ENCODE peak calls at places on chromosomes 11 and 22, in ten cellular contexts. One of them, this sample, is unnamed. For H3K27me3, the result is how much of the 10 kb centered on the place peaks cover.

GRCh38 chr11:44361883-44362282 is 51.9 kb upstream of the ALX4 start:
- DNase-seq in pancreas: no peak
- DNase-seq in IMR-90: no peak
- DNase-seq in ovary: no peak
- DNase-seq in AG04450: no peak
- DNase-seq in mammary epithelial cell: no peak
- DNase-seq in CD4-positive, alpha-beta memory T cell: no peak
- DNase-seq in adipocyte: peak
- DNase-seq in transverse colon: no peak
- DNase-seq in mesendoderm: no peak
- DNase-seq in this sample: no peak

GRCh38 chr11:71397961-71398360 is 50.2 kb downstream of the DHCR7 start:
- DNase-seq in pancreas: no peak
- DNase-seq in ovary: no peak
- DNase-seq in adipocyte: no peak
- DNase-seq in AG04450: no peak
- DNase-seq in mammary epithelial cell: no peak
- DNase-seq in IMR-90: no peak
- DNase-seq in transverse colon: no peak
- DNase-seq in mesendoderm: no peak
- DNase-seq in CD4-positive, alpha-beta memory T cell: no peak
- DNase-seq in this sample: no peak

GRCh38 chr11:12110714-12111481 is 508 bp downstream of the MICAL2 start:
- DNase-seq in transverse colon: peak
- DNase-seq in pancreas: peak
- DNase-seq in mesendoderm: no peak
- DNase-seq in ovary: peak
- DNase-seq in IMR-90: no peak
- DNase-seq in adipocyte: peak
- DNase-seq in CD4-positive, alpha-beta memory T cell: peak
- DNase-seq in AG04450: no peak
- DNase-seq in mammary epithelial cell: peak
- DNase-seq in this sample: no peak

GRCh38 chr11:78319453-78319955 is 98.1 kb downstream of the GAB2 start:
- DNase-seq in mesendoderm: no peak
- DNase-seq in adipocyte: peak
- DNase-seq in mammary epithelial cell: no peak
- DNase-seq in IMR-90: peak
- DNase-seq in transverse colon: peak
- DNase-seq in CD4-positive, alpha-beta memory T cell: no peak
- DNase-seq in AG04450: peak
- DNase-seq in pancreas: no peak
- DNase-seq in ovary: no peak
- DNase-seq in this sample: no peak

GRCh38 chr11:131923309-131923708 is 552.9 kb downstream of the NTM start:
- DNase-seq in pancreas: no peak
- DNase-seq in CD4-positive, alpha-beta memory T cell: no peak
- DNase-seq in IMR-90: peak
- DNase-seq in adipocyte: no peak
- DNase-seq in AG04450: no peak
- DNase-seq in ovary: no peak
- DNase-seq in mesendoderm: no peak
- DNase-seq in transverse colon: no peak
- DNase-seq in mammary epithelial cell: no peak
- DNase-seq in this sample: no peak

GRCh38 chr11:64856382-64857227 is 12.2 kb upstream of the CDC42BPG start:
- DNase-seq in pancreas: no peak
- DNase-seq in IMR-90: peak
- DNase-seq in transverse colon: peak
- DNase-seq in CD4-positive, alpha-beta memory T cell: no peak
- DNase-seq in adipocyte: peak
- DNase-seq in AG04450: no peak
- DNase-seq in mammary epithelial cell: peak
- DNase-seq in ovary: peak
- DNase-seq in mesendoderm: peak
- DNase-seq in this sample: peak

GRCh38 chr11:93393386-93393785 is 62.8 kb downstream of the DEUP1 start:
- DNase-seq in IMR-90: no peak
- DNase-seq in CD4-positive, alpha-beta memory T cell: no peak
- DNase-seq in mammary epithelial cell: no peak
- DNase-seq in mesendoderm: no peak
- DNase-seq in transverse colon: no peak
- DNase-seq in ovary: no peak
- DNase-seq in pancreas: no peak
- DNase-seq in AG04450: no peak
- DNase-seq in adipocyte: no peak
- DNase-seq in this sample: no peak

GRCh38 chr22:23250424-23251363 is 70.4 kb downstream of the BCR start:
- DNase-seq in pancreas: no peak
- DNase-seq in mesendoderm: no peak
- DNase-seq in CD4-positive, alpha-beta memory T cell: no peak
- DNase-seq in ovary: no peak
- DNase-seq in mammary epithelial cell: no peak
- DNase-seq in adipocyte: no peak
- DNase-seq in IMR-90: no peak
- DNase-seq in AG04450: no peak
- DNase-seq in transverse colon: no peak
- DNase-seq in this sample: no peak

GRCh38 chr22:32850591-32851517 is 49.3 kb downstream of the TIMP3 start:
- DNase-seq in mammary epithelial cell: no peak
- DNase-seq in transverse colon: peak
- DNase-seq in ovary: peak
- DNase-seq in AG04450: no peak
- DNase-seq in CD4-positive, alpha-beta memory T cell: no peak
- DNase-seq in adipocyte: peak
- DNase-seq in pancreas: no peak
- DNase-seq in IMR-90: no peak
- DNase-seq in mesendoderm: no peak
- DNase-seq in this sample: no peak

GRCh38 chr11:123047265-123047946 is 14.5 kb downstream of the HSPA8 start:
- DNase-seq in pancreas: no peak
- DNase-seq in mammary epithelial cell: no peak
- DNase-seq in adipocyte: no peak
- DNase-seq in mesendoderm: no peak
- DNase-seq in AG04450: no peak
- DNase-seq in CD4-positive, alpha-beta memory T cell: no peak
- DNase-seq in IMR-90: no peak
- DNase-seq in ovary: no peak
- DNase-seq in transverse colon: no peak
- DNase-seq in this sample: no peak

GRCh38 chr22:37457093-37457893 is 28.9 kb downstream of the MFNG start:
- DNase-seq in CD4-positive, alpha-beta memory T cell: peak
- DNase-seq in pancreas: peak
- DNase-seq in transverse colon: peak
- DNase-seq in IMR-90: peak
- DNase-seq in AG04450: no peak
- DNase-seq in mammary epithelial cell: peak
- DNase-seq in ovary: peak
- DNase-seq in adipocyte: peak
- DNase-seq in mesendoderm: peak
- DNase-seq in this sample: no peak

GRCh38 chr11:107623183-107623582 is 32.2 kb downstream of the ELMOD1 start:
- DNase-seq in transverse colon: no peak
- DNase-seq in mammary epithelial cell: no peak
- DNase-seq in AG04450: no peak
- DNase-seq in adipocyte: no peak
- DNase-seq in mesendoderm: no peak
- DNase-seq in ovary: no peak
- DNase-seq in pancreas: no peak
- DNase-seq in IMR-90: no peak
- DNase-seq in CD4-positive, alpha-beta memory T cell: no peak
- DNase-seq in this sample: no peak

GRCh38 chr22:26234267-26234666 is 65.0 kb downstream of the SEZ6L start:
- DNase-seq in AG04450: no peak
- DNase-seq in pancreas: no peak
- DNase-seq in mesendoderm: no peak
- DNase-seq in transverse colon: no peak
- DNase-seq in ovary: no peak
- DNase-seq in mammary epithelial cell: no peak
- DNase-seq in adipocyte: no peak
- DNase-seq in CD4-positive, alpha-beta memory T cell: no peak
- DNase-seq in IMR-90: no peak
- DNase-seq in this sample: no peak

GRCh38 chr22:23240639-23241389 is 60.5 kb downstream of the BCR start:
- DNase-seq in pancreas: no peak
- DNase-seq in AG04450: no peak
- DNase-seq in adipocyte: no peak
- DNase-seq in ovary: no peak
- DNase-seq in CD4-positive, alpha-beta memory T cell: no peak
- DNase-seq in transverse colon: no peak
- DNase-seq in mesendoderm: peak
- DNase-seq in mammary epithelial cell: peak
- DNase-seq in IMR-90: no peak
- DNase-seq in this sample: no peak

GRCh38 chr22:43289551-43289963 is 53.6 kb downstream of the SCUBE1 start:
- DNase-seq in transverse colon: no peak
- DNase-seq in IMR-90: peak
- DNase-seq in mammary epithelial cell: no peak
- DNase-seq in pancreas: no peak
- DNase-seq in adipocyte: peak
- DNase-seq in CD4-positive, alpha-beta memory T cell: no peak
- DNase-seq in ovary: peak
- DNase-seq in AG04450: no peak
- DNase-seq in mesendoderm: no peak
- DNase-seq in this sample: no peak
- H3K27me3 ChIP-seq in transverse colon: under half
- H3K27me3 ChIP-seq in IMR-90: under half
- H3K27me3 ChIP-seq in mammary epithelial cell: under half
- H3K27me3 ChIP-seq in pancreas: under half
- H3K27me3 ChIP-seq in adipocyte: half or more
- H3K27me3 ChIP-seq in CD4-positive, alpha-beta memory T cell: under half
- H3K27me3 ChIP-seq in ovary: under half
- H3K27me3 ChIP-seq in AG04450: under half
- H3K27me3 ChIP-seq in mesendoderm: under half
- H3K27me3 ChIP-seq in this sample: under half

GRCh38 chr11:86578727-86579405 is 93.5 kb downstream of the ME3 start:
- DNase-seq in mesendoderm: no peak
- DNase-seq in mammary epithelial cell: peak
- DNase-seq in transverse colon: no peak
- DNase-seq in ovary: no peak
- DNase-seq in AG04450: no peak
- DNase-seq in pancreas: no peak
- DNase-seq in adipocyte: no peak
- DNase-seq in IMR-90: no peak
- DNase-seq in CD4-positive, alpha-beta memory T cell: no peak
- DNase-seq in this sample: no peak
- H3K4me3 ChIP-seq in mesendoderm: no peak
- H3K4me3 ChIP-seq in mammary epithelial cell: no peak
- H3K4me3 ChIP-seq in transverse colon: no peak
- H3K4me3 ChIP-seq in ovary: no peak
- H3K4me3 ChIP-seq in AG04450: no peak
- H3K4me3 ChIP-seq in pancreas: no peak
- H3K4me3 ChIP-seq in adipocyte: peak
- H3K4me3 ChIP-seq in IMR-90: no peak
- H3K4me3 ChIP-seq in CD4-positive, alpha-beta memory T cell: no peak
- H3K4me3 ChIP-seq in this sample: no peak

GRCh38 chr11:76317296-76317695 is 63.6 kb downstream of the THAP12 start:
- DNase-seq in CD4-positive, alpha-beta memory T cell: no peak
- DNase-seq in adipocyte: no peak
- DNase-seq in pancreas: no peak
- DNase-seq in transverse colon: no peak
- DNase-seq in mammary epithelial cell: no peak
- DNase-seq in ovary: no peak
- DNase-seq in AG04450: no peak
- DNase-seq in IMR-90: no peak
- DNase-seq in mesendoderm: no peak
- DNase-seq in this sample: no peak

GRCh38 chr11:76315182-76315853 is 65.6 kb downstream of the THAP12 start:
- DNase-seq in CD4-positive, alpha-beta memory T cell: no peak
- DNase-seq in transverse colon: no peak
- DNase-seq in pancreas: no peak
- DNase-seq in mesendoderm: no peak
- DNase-seq in adipocyte: no peak
- DNase-seq in ovary: no peak
- DNase-seq in IMR-90: no peak
- DNase-seq in AG04450: no peak
- DNase-seq in mammary epithelial cell: peak
- DNase-seq in this sample: no peak

GRCh38 chr11:76318744-76319384 is 62.1 kb downstream of the THAP12 start:
- DNase-seq in transverse colon: peak
- DNase-seq in mesendoderm: peak
- DNase-seq in mammary epithelial cell: peak
- DNase-seq in IMR-90: peak
- DNase-seq in CD4-positive, alpha-beta memory T cell: peak
- DNase-seq in adipocyte: peak
- DNase-seq in AG04450: peak
- DNase-seq in ovary: peak
- DNase-seq in pancreas: peak
- DNase-seq in this sample: peak

GRCh38 chr11:76314741-76315090 is 66.2 kb downstream of the THAP12 start:
- DNase-seq in mammary epithelial cell: peak
- DNase-seq in adipocyte: peak
- DNase-seq in pancreas: no peak
- DNase-seq in CD4-positive, alpha-beta memory T cell: no peak
- DNase-seq in mesendoderm: peak
- DNase-seq in ovary: no peak
- DNase-seq in transverse colon: no peak
- DNase-seq in IMR-90: peak
- DNase-seq in AG04450: no peak
- DNase-seq in this sample: peak

DNA sequence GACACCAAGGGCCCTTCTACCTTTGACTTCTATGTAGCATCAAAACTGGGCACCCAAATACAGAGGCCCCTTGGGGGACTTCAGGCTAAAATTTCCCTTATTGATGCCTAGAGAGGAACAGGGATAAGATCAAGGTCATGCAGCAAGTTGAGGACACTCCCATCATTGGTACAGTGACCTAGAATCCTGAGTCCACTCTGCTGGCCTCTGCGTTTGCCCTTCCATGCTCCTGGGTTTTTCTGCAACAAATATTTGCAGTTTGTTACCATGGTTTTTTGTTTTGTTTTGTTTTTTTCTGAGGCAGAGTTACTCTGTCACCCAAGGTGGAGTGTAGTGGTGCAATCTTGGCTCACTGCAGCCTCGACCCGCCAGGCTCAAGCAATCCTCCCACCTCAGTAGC is 64.2 kb downstream of the THAP12 start:
- DNase-seq in IMR-90: no peak
- DNase-seq in mesendoderm: no peak
- DNase-seq in adipocyte: no peak
- DNase-seq in AG04450: no peak
- DNase-seq in transverse colon: no peak
- DNase-seq in pancreas: no peak
- DNase-seq in CD4-positive, alpha-beta memory T cell: no peak
- DNase-seq in mammary epithelial cell: no peak
- DNase-seq in ovary: no peak
- DNase-seq in this sample: no peak
- H3K27me3 ChIP-seq in IMR-90: under half
- H3K27me3 ChIP-seq in mesendoderm: under half
- H3K27me3 ChIP-seq in adipocyte: under half
- H3K27me3 ChIP-seq in AG04450: under half
- H3K27me3 ChIP-seq in transverse colon: under half
- H3K27me3 ChIP-seq in pancreas: under half
- H3K27me3 ChIP-seq in CD4-positive, alpha-beta memory T cell: under half
- H3K27me3 ChIP-seq in mammary epithelial cell: under half
- H3K27me3 ChIP-seq in ovary: under half
- H3K27me3 ChIP-seq in this sample: half or more

DNA sequence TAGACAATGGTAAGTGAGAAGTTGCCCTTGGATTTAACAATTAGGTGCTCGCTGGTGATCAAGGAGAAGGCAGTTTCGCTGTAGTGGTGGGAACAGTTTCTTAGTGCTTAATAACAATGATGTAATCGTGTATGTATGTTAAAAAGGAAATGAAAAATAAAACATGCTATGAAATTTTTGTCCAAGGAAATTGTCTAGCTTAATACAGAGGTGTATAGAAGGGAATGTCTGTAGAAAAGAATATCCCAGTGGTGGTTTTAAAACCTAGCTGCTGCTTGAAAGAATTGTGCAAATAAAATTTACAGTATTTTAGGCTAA is 53.1 kb downstream of the SWAP70 start:
- DNase-seq in pancreas: no peak
- DNase-seq in AG04450: no peak
- DNase-seq in transverse colon: no peak
- DNase-seq in mammary epithelial cell: no peak
- DNase-seq in adipocyte: no peak
- DNase-seq in mesendoderm: no peak
- DNase-seq in ovary: no peak
- DNase-seq in IMR-90: no peak
- DNase-seq in CD4-positive, alpha-beta memory T cell: no peak
- DNase-seq in this sample: no peak
- H3K4me3 ChIP-seq in pancreas: no peak
- H3K4me3 ChIP-seq in AG04450: no peak
- H3K4me3 ChIP-seq in transverse colon: no peak
- H3K4me3 ChIP-seq in mammary epithelial cell: no peak
- H3K4me3 ChIP-seq in adipocyte: no peak
- H3K4me3 ChIP-seq in mesendoderm: no peak
- H3K4me3 ChIP-seq in ovary: no peak
- H3K4me3 ChIP-seq in IMR-90: no peak
- H3K4me3 ChIP-seq in CD4-positive, alpha-beta memory T cell: no peak
- H3K4me3 ChIP-seq in this sample: no peak

This sample was measured in kidney epithelial cell.